ENCODE peak calls at places on chromosomes 12 and 14, in ten cellular contexts. H is NCI-H146; B is activated CD8-positive, alpha-beta memory T cell treated with anti-CD3 and anti-CD28 coated beads for 24 hours; E is HFFc6; Z is PC-9; J is transverse colon; M is pulmonary artery endothelial cell; Q is activated T-cell treated with anti-CD3 and anti-CD28 coated beads for 1 hour; V is HS-27A; X is ureter. S is an unnamed sample.

GRCh38 chr14:71933026-71933587 is 878 bp downstream of the RGS6 start:
- DNase-seq in Z (no peak), B (peak), M (no peak), V (no peak), H (no peak), Q (no peak), J (no peak), E (no peak), X (no peak), S (no peak)

GRCh38 chr12:109619002-109619604 is 45.5 kb downstream of the MVK start:
- DNase-seq in E (no peak), H (no peak), J (no peak), Q (no peak), V (no peak), Z (no peak), X (no peak), B (no peak), M (no peak), S (no peak)

GRCh38 chr14:21525995-21526671 is at the start of gene SALL2:
- DNase-seq in J (peak), M (no peak), H (peak), B (peak), V (no peak), Q (peak), E (no peak), X (peak), Z (peak), S (peak)

GRCh38 chr14:41449057-41449456 is 157.6 kb upstream of the LRFN5 start:
- DNase-seq in M (no peak), B (no peak), E (no peak), J (no peak), Q (no peak), V (no peak), H (no peak), Z (no peak), X (no peak), S (no peak)

GRCh38 chr12:47754881-47755280 is 3.8 kb downstream of the RAPGEF3 start:
- DNase-seq in V (no peak), E (no peak), H (no peak), Q (no peak), M (no peak), X (peak), Z (peak), B (no peak), J (peak), S (peak)

GRCh38 chr14:21863289-21863688 is 189.7 kb upstream of the OR4E1 start:
- DNase-seq in X (no peak), H (no peak), Q (no peak), J (no peak), E (no peak), Z (no peak), V (no peak), M (no peak), B (no peak), S (no peak)

GRCh38 chr14:100382106-100382455 is 58.9 kb downstream of the SLC25A47 start:
- DNase-seq in H (no peak), E (no peak), J (no peak), B (no peak), Z (no peak), X (no peak), Q (no peak), V (no peak), M (no peak), S (no peak)

GRCh38 chr12:7441216-7441615 is 2.7 kb downstream of the CD163L1 start:
- DNase-seq in V (no peak), E (no peak), X (no peak), Q (no peak), H (no peak), Z (no peak), B (no peak), M (no peak), J (no peak), S (no peak)

GRCh38 chr14:54564071-54564798 is 2.7 kb upstream of the SAMD4A start:
- DNase-seq in H (peak), Z (no peak), J (no peak), V (no peak), E (no peak), Q (no peak), M (no peak), B (no peak), X (no peak), S (no peak)

GRCh38 chr12:100503228-100503628 is 29.6 kb downstream of the NR1H4 start:
- DNase-seq in J (no peak), B (no peak), V (no peak), M (no peak), H (no peak), Q (no peak), E (no peak), X (no peak), Z (no peak), S (no peak)

GRCh38 chr14:22613736-22614239 is 15.7 kb downstream of the ABHD4 start:
- DNase-seq in V (no peak), Z (no peak), H (no peak), M (no peak), Q (no peak), J (no peak), B (no peak), E (no peak), X (no peak), S (no peak)

GRCh38 chr12:24078318-24078765 is 128.9 kb upstream of the SOX5 start:
- DNase-seq in H (peak), M (no peak), X (no peak), Z (no peak), E (no peak), J (no peak), Q (no peak), B (no peak), V (no peak), S (no peak)

GRCh38 chr14:48842785-48843184 is 743.4 kb downstream of the RPS29 start:
- DNase-seq in M (no peak), Z (no peak), H (no peak), Q (no peak), V (no peak), J (no peak), X (no peak), B (no peak), E (no peak), S (no peak)

GRCh38 chr12:72094490-72094889 is 155.8 kb downstream of the TPH2 start:
- DNase-seq in X (no peak), Q (no peak), J (no peak), V (no peak), H (no peak), M (no peak), E (no peak), Z (no peak), B (no peak), S (no peak)

GRCh38 chr14:101543814-101544213 is 17.5 kb upstream of the DIO3 start:
- DNase-seq in B (no peak), H (no peak), X (no peak), Q (no peak), M (no peak), J (no peak), Z (no peak), V (no peak), E (no peak), S (no peak)

GRCh38 chr12:9124346-9125031 is 8.8 kb upstream of the A2M start:
- DNase-seq in Q (no peak), H (no peak), B (no peak), X (no peak), J (no peak), E (no peak), V (no peak), M (no peak), Z (no peak), S (peak)

GRCh38 chr14:60658909-60659585 is 9.8 kb upstream of the SIX1 start:
- DNase-seq in E (no peak), J (no peak), H (no peak), B (no peak), V (no peak), Z (no peak), X (no peak), M (no peak), Q (no peak), S (no peak)

GRCh38 chr14:50599700-50600444 is 39.9 kb downstream of the ATL1 start:
- DNase-seq in X (no peak), B (no peak), Q (no peak), M (peak), H (peak), V (no peak), J (no peak), E (peak), Z (no peak), S (no peak)

GRCh38 chr12:109503611-109504010 is 26.2 kb downstream of the UBE3B start:
- DNase-seq in H (no peak), J (no peak), Q (no peak), X (no peak), B (no peak), E (no peak), Z (no peak), M (no peak), V (no peak), S (no peak)

GRCh38 chr14:36078080-36078479 is 98.4 kb downstream of the PTCSC3 start:
- DNase-seq in Z (no peak), V (no peak), J (no peak), M (no peak), X (no peak), Q (no peak), H (no peak), E (no peak), B (no peak), S (no peak)

GRCh38 chr14:99320105-99320572 is 48.1 kb upstream of the BCL11B start:
- DNase-seq in M (no peak), Z (peak), E (peak), H (peak), B (peak), V (no peak), J (peak), Q (peak), X (no peak), S (peak)

S was measured in Right ventricle myocardium superior.